ENCODE peak calls at places on chromosome 19, in four cellular contexts. One of them, this sample, is unnamed.
A peak's percentile ranks its signal among the peaks of the same experiment; 100 is the strongest.

GRCh38 chr19:49884760-49885159 is 7.3 kb downstream of the TBC1D17 start:
- DNase-seq in brain microvascular endothelial cell: no peak
- DNase-seq in stomach: no peak
- DNase-seq in lower lobe of right lung: no peak
- DNase-seq in this sample: no peak

GRCh38 chr19:47228937-47229673 is 1.9 kb downstream of the BBC3 start:
- DNase-seq in brain microvascular endothelial cell: peak; percentile 36
- DNase-seq in stomach: no peak
- DNase-seq in lower lobe of right lung: no peak
- DNase-seq in this sample: peak; percentile 59

GRCh38 chr19:40445945-40446784 is 2.0 kb upstream of the SERTAD3 start:
- DNase-seq in brain microvascular endothelial cell: no peak
- DNase-seq in stomach: no peak
- DNase-seq in lower lobe of right lung: no peak
- DNase-seq in this sample: peak; percentile 66

GRCh38 chr19:33429891-33430673 is 56.6 kb downstream of the CEBPG start:
- DNase-seq in brain microvascular endothelial cell: no peak
- DNase-seq in stomach: no peak
- DNase-seq in lower lobe of right lung: peak; percentile 24
- DNase-seq in this sample: no peak

GRCh38 chr19:35708391-35708790 is 4.0 kb downstream of the ZBTB32 start:
- DNase-seq in brain microvascular endothelial cell: no peak
- DNase-seq in stomach: no peak
- DNase-seq in lower lobe of right lung: no peak
- DNase-seq in this sample: no peak

GRCh38 chr19:5805465-5806132 is 732 bp downstream of the NRTN start:
- DNase-seq in brain microvascular endothelial cell: peak; percentile 33
- DNase-seq in stomach: peak; percentile 88
- DNase-seq in lower lobe of right lung: peak; percentile 82
- DNase-seq in this sample: no peak

GRCh38 chr19:34265221-34265650 is 10.9 kb downstream of the GARRE1 start:
- DNase-seq in brain microvascular endothelial cell: no peak
- DNase-seq in stomach: no peak
- DNase-seq in lower lobe of right lung: no peak
- DNase-seq in this sample: peak; percentile 55

GRCh38 chr19:13093407-13094284 is 9.0 kb downstream of the LYL1 start:
- DNase-seq in brain microvascular endothelial cell: peak; percentile 68
- DNase-seq in stomach: peak; percentile 83
- DNase-seq in lower lobe of right lung: peak; percentile 90
- DNase-seq in this sample: no peak

GRCh38 chr19:51256053-51256682 is 5.3 kb downstream of the SIGLECL1 start:
- DNase-seq in brain microvascular endothelial cell: no peak
- DNase-seq in stomach: no peak
- DNase-seq in lower lobe of right lung: no peak
- DNase-seq in this sample: no peak

GRCh38 chr19:5877869-5878268 is 7.5 kb upstream of the FUT5 start:
- DNase-seq in brain microvascular endothelial cell: no peak
- DNase-seq in stomach: no peak
- DNase-seq in lower lobe of right lung: no peak
- DNase-seq in this sample: no peak

GRCh38 chr19:4506449-4507149 is 11.7 kb downstream of the PLIN4 start:
- DNase-seq in brain microvascular endothelial cell: peak; percentile 67
- DNase-seq in stomach: no peak
- DNase-seq in lower lobe of right lung: no peak
- DNase-seq in this sample: peak; percentile 27

GRCh38 chr19:33740811-33741396 is 55.8 kb upstream of the KCTD15 start:
- DNase-seq in brain microvascular endothelial cell: peak; percentile 32
- DNase-seq in stomach: no peak
- DNase-seq in lower lobe of right lung: no peak
- DNase-seq in this sample: peak; percentile 9

GRCh38 chr19:53094749-53095575 is 8.3 kb downstream of the ZNF160 start:
- DNase-seq in brain microvascular endothelial cell: no peak
- DNase-seq in stomach: no peak
- DNase-seq in lower lobe of right lung: no peak
- DNase-seq in this sample: no peak

GRCh38 chr19:41957161-41957837 is 1.8 kb downstream of the RABAC1 start:
- DNase-seq in brain microvascular endothelial cell: no peak
- DNase-seq in stomach: peak; percentile 36
- DNase-seq in lower lobe of right lung: no peak
- DNase-seq in this sample: no peak

GRCh38 chr19:4233282-4233853 is 4.0 kb downstream of the EBI3 start:
- DNase-seq in brain microvascular endothelial cell: peak; percentile 32
- DNase-seq in stomach: peak; percentile 54
- DNase-seq in lower lobe of right lung: peak; percentile 67
- DNase-seq in this sample: no peak

GRCh38 chr19:4597975-4598671 is 38.6 kb upstream of the SEMA6B start:
- DNase-seq in brain microvascular endothelial cell: peak; percentile 19
- DNase-seq in stomach: peak; percentile 34
- DNase-seq in lower lobe of right lung: peak; percentile 49
- DNase-seq in this sample: no peak

GRCh38 chr19:37452500-37453245 is 14.6 kb downstream of the ZNF569 start:
- DNase-seq in brain microvascular endothelial cell: no peak
- DNase-seq in stomach: no peak
- DNase-seq in lower lobe of right lung: no peak
- DNase-seq in this sample: no peak

GRCh38 chr19:24033962-24034342 is 53.0 kb upstream of the ZNF254 start:
- DNase-seq in brain microvascular endothelial cell: peak; percentile 70
- DNase-seq in stomach: peak; percentile 60
- DNase-seq in lower lobe of right lung: peak; percentile 72
- DNase-seq in this sample: peak; percentile 66

GRCh38 chr19:32674153-32674958 is 624 bp downstream of the ANKRD27 start:
- DNase-seq in brain microvascular endothelial cell: no peak
- DNase-seq in stomach: no peak
- DNase-seq in lower lobe of right lung: no peak
- DNase-seq in this sample: no peak

GRCh38 chr19:44644391-44645016 is 794 bp downstream of the PVR start:
- DNase-seq in brain microvascular endothelial cell: no peak
- DNase-seq in stomach: no peak
- DNase-seq in lower lobe of right lung: peak; percentile 43
- DNase-seq in this sample: peak; percentile 71

GRCh38 chr19:55028757-55029156 is 9.3 kb downstream of the GP6 start:
- DNase-seq in brain microvascular endothelial cell: no peak
- DNase-seq in stomach: no peak
- DNase-seq in lower lobe of right lung: no peak
- DNase-seq in this sample: no peak
- H3K27ac ChIP-seq in brain microvascular endothelial cell: no peak overlapping the region
- H3K27ac ChIP-seq in stomach: no peak overlapping the region
- H3K27ac ChIP-seq in lower lobe of right lung: no peak overlapping the region
- H3K27ac ChIP-seq in this sample: no peak overlapping the region

DNA sequence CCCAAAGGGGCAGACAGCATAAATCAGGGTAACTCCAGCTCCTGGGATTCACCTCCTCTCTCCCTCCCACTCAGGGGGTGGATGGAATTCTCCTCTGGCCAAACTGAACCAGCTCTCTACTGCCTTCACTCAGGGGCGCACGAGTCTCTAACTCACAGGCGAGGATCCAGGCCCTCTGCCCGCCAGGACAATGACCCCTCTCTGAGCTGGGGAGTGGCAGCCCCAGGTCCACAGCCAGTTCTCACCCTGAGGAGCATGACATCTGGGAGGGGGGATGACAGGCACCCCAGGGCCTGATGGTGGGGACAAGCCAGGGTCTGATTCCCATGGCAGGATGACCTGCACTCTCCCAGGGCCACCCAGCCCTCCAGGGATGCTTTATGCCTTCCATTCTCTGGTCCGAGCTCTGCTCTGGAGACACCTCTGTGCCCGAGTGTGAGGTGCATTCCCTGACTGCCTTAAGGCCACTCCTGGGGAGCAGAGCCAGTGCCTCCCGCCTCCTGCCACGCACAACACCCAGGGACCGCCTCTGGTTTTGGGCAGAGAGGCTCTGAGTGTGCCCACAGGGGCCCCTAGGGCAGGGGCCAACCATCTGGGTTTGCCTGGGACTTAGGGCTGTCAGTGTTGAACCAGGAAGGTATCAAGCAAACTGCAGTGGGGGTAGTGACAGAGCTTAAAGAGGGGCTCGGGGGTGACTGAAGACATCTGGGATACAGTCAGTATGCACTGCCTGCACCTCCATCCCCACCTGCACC is 66.2 kb downstream of the GNG7 start:
- DNase-seq in brain microvascular endothelial cell: no peak
- DNase-seq in stomach: no peak
- DNase-seq in lower lobe of right lung: no peak
- DNase-seq in this sample: no peak
- H3K27ac ChIP-seq in brain microvascular endothelial cell: no peak overlapping the region
- H3K27ac ChIP-seq in stomach: no peak overlapping the region
- H3K27ac ChIP-seq in lower lobe of right lung: peak overlapping the region; percentile 63
- H3K27ac ChIP-seq in this sample: no peak overlapping the region

GRCh38 chr19:17327654-17328516 is 6.8 kb downstream of the ANO8 start:
- DNase-seq in brain microvascular endothelial cell: no peak
- DNase-seq in stomach: peak; percentile 65
- DNase-seq in lower lobe of right lung: peak; percentile 88
- DNase-seq in this sample: peak; percentile 82
- H3K27ac ChIP-seq in brain microvascular endothelial cell: no peak overlapping the region
- H3K27ac ChIP-seq in stomach: peak overlapping the region; percentile 40
- H3K27ac ChIP-seq in lower lobe of right lung: peak overlapping the region; percentile 73
- H3K27ac ChIP-seq in this sample: no peak overlapping the region

DNA sequence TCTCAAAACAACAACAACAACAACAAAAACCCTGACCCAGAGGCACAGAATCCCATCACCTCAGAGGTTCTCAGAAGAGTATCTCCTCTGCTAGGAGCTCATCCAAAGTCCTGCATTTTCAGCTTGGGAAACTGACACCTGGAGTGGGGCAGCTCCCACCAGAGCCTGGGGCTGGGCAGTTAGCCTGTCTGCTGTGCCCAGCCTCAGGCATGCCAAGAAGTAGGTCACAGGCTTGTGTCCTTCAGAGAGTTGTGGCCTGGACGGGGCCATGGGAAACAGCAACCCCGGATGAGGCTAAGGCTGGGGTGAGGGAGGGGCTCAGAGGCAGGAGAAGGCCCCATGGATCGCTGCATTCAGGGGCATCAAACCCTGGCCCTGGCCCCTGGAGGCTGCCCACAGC is 2.1 kb downstream of the NDUFS7 start:
- DNase-seq in brain microvascular endothelial cell: no peak
- DNase-seq in stomach: no peak
- DNase-seq in lower lobe of right lung: no peak
- DNase-seq in this sample: no peak
- H3K27ac ChIP-seq in brain microvascular endothelial cell: no peak overlapping the region
- H3K27ac ChIP-seq in stomach: no peak overlapping the region
- H3K27ac ChIP-seq in lower lobe of right lung: no peak overlapping the region
- H3K27ac ChIP-seq in this sample: no peak overlapping the region

This sample was measured in foreskin keratinocyte.